ENCODE peak calls at places on chromosomes 13 and 19, in nine cellular contexts. G, H, U, P, V, Z, N, Y and T are unnamed samples.

GRCh38 chr13:28337196-28338045 is 157.5 kb downstream of the FLT1 start:
- DNase-seq in G (no peak), H (no peak), U (no peak), P (no peak), V (no peak), Z (no peak), N (no peak), Y (no peak), T (no peak)

GRCh38 chr19:12800344-12800732 is 1.3 kb downstream of the PRDX2 start:
- DNase-seq in G (no peak), H (no peak), U (no peak), P (no peak), V (no peak), Z (no peak), N (no peak), Y (no peak), T (no peak)

GRCh38 chr13:46561691-46562090 is 8.7 kb downstream of the LRCH1 start:
- DNase-seq in G (no peak), H (no peak), U (no peak), P (peak; percentile 29), V (no peak), Z (no peak), N (no peak), Y (no peak), T (no peak)

GRCh38 chr13:46638262-46638661 is 85.3 kb downstream of the LRCH1 start:
- DNase-seq in G (no peak), H (no peak), U (no peak), P (no peak), V (no peak), Z (no peak), N (no peak), Y (no peak), T (no peak)

GRCh38 chr13:76638882-76639281 is 247.3 kb downstream of the KCTD12 start:
- DNase-seq in G (no peak), H (no peak), U (no peak), P (no peak), V (no peak), Z (no peak), N (no peak), Y (no peak), T (no peak)

GRCh38 chr13:104318121-104318520 is 1251.9 kb upstream of the SLC10A2 start:
- DNase-seq in G (no peak), H (no peak), U (no peak), P (no peak), V (no peak), Z (no peak), N (no peak), Y (no peak), T (no peak)

GRCh38 chr13:36362914-36363313 is 16.7 kb upstream of the SPART start:
- DNase-seq in G (no peak), H (no peak), U (no peak), P (no peak), V (no peak), Z (no peak), N (no peak), Y (no peak), T (no peak)

GRCh38 chr13:55571237-55571867 is 1569.4 kb upstream of the PRR20A start:
- DNase-seq in G (no peak), H (no peak), U (no peak), P (no peak), V (no peak), Z (no peak), N (no peak), Y (no peak), T (no peak)

GRCh38 chr13:101755228-101755887 is 302.9 kb downstream of the ITGBL1 start:
- DNase-seq in G (no peak), H (no peak), U (no peak), P (no peak), V (no peak), Z (no peak), N (no peak), Y (no peak), T (no peak)

GRCh38 chr19:35229601-35230000 is 1.1 kb upstream of the FAM187B start:
- DNase-seq in G (no peak), H (no peak), U (no peak), P (no peak), V (no peak), Z (no peak), N (no peak), Y (no peak), T (no peak)

GRCh38 chr19:49712397-49712859 is 21.5 kb downstream of the CPT1C start:
- DNase-seq in G (peak; percentile 72), H (no peak), U (no peak), P (no peak), V (peak; percentile 67), Z (no peak), N (no peak), Y (no peak), T (no peak)

GRCh38 chr19:16217671-16218464 is 20.2 kb downstream of the AP1M1 start:
- DNase-seq in G (no peak), H (no peak), U (no peak), P (no peak), V (no peak), Z (no peak), N (no peak), Y (no peak), T (no peak)

GRCh38 chr13:46062190-46062589 is 9.6 kb upstream of the ZC3H13 start:
- DNase-seq in G (no peak), H (no peak), U (no peak), P (no peak), V (no peak), Z (no peak), N (no peak), Y (no peak), T (no peak)

GRCh38 chr19:18900700-18901502 is 4.9 kb upstream of the CERS1 start:
- DNase-seq in G (no peak), H (no peak), U (no peak), P (no peak), V (no peak), Z (no peak), N (no peak), Y (no peak), T (no peak)
- H3K4me1 ChIP-seq in G (no peaks in the 10 kb centered on the region), H (no peaks in the 10 kb centered on the region), U (peaks cover 9% of the 10 kb centered on the region), P (no peaks in the 10 kb centered on the region), V (peaks cover 1% of the 10 kb centered on the region), Z (no peaks in the 10 kb centered on the region), N (peaks cover 7% of the 10 kb centered on the region), Y (peaks cover 4% of the 10 kb centered on the region), T (no peaks in the 10 kb centered on the region)

GRCh38 chr19:7962644-7963268 is 19.3 kb upstream of the TIMM44 start:
- DNase-seq in G (no peak), H (no peak), U (no peak), P (no peak), V (no peak), Z (no peak), N (no peak), Y (no peak), T (no peak)
- H3K27ac ChIP-seq in G (no peak overlapping the region), H (no peak overlapping the region), U (no peak overlapping the region), P (no peak overlapping the region), V (no peak overlapping the region), Z (no peak overlapping the region), N (no peak overlapping the region), Y (no peak overlapping the region), T (no peak overlapping the region)

DNA sequence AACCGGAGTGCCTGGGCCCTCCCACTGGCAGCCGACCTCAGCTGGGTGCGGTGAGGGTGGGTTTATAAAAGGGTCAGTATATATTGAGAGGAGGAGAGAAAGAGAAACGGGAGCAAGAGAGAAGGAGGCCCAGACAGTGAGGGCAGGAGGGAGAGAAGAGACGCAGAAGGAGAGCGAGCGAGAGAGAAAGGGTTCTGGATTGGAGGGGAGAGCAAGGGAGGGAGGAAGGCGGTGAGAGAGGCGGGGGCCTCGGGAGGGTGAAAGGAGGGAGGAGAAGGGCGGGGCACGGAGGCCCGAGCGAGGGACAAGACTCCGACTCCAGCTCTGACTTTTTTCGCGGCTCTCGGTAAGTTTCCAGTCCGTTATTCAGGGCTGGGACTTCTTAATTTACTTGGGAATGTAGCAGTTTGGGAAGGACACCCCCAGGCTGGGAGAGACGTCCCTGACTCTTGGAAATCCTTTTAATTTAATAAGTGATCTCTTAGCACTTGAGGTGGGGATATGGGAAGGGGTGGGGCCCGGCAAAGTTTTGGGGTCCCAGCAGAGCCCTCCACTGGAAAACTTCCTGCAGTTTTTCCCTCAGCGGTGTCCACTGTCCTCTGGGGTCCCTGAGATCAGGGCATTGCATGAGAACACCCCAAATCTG is at the start of gene EMP3:
- DNase-seq in G (peak; percentile 86), H (peak; percentile 89), U (peak; percentile 93), P (peak; percentile 49), V (peak; percentile 90), Z (peak; percentile 84), N (peak; percentile 88), Y (peak; percentile 78), T (peak; percentile 92)
- H3K4me1 ChIP-seq in G (no peaks in the 10 kb centered on the region), H (peaks cover 78% of the 10 kb centered on the region), U (peaks cover 97% of the 10 kb centered on the region), P (peaks cover 14% of the 10 kb centered on the region), V (peaks cover 10% of the 10 kb centered on the region), Z (peaks cover 71% of the 10 kb centered on the region), N (peaks cover 39% of the 10 kb centered on the region), Y (peaks cover 75% of the 10 kb centered on the region), T (no peaks in the 10 kb centered on the region)

GRCh38 chr19:43563816-43564215 is 11.5 kb downstream of the XRCC1 start:
- DNase-seq in G (no peak), H (no peak), U (no peak), P (no peak), V (no peak), Z (no peak), N (no peak), Y (no peak), T (no peak)

GRCh38 chr19:43562211-43562697 is 13.1 kb downstream of the XRCC1 start:
- DNase-seq in G (no peak), H (no peak), U (no peak), P (no peak), V (no peak), Z (peak; percentile 16), N (no peak), Y (no peak), T (no peak)

GRCh38 chr19:43560687-43561086 is 14.6 kb downstream of the XRCC1 start:
- DNase-seq in G (no peak), H (no peak), U (peak; percentile 68), P (no peak), V (no peak), Z (no peak), N (no peak), Y (no peak), T (no peak)

GRCh38 chr19:43562698-43563241 is 12.6 kb downstream of the XRCC1 start:
- DNase-seq in G (peak; percentile 90), H (peak; percentile 89), U (peak; percentile 96), P (peak; percentile 61), V (peak; percentile 54), Z (peak; percentile 80), N (peak; percentile 82), Y (peak; percentile 72), T (peak; percentile 90)

DNA sequence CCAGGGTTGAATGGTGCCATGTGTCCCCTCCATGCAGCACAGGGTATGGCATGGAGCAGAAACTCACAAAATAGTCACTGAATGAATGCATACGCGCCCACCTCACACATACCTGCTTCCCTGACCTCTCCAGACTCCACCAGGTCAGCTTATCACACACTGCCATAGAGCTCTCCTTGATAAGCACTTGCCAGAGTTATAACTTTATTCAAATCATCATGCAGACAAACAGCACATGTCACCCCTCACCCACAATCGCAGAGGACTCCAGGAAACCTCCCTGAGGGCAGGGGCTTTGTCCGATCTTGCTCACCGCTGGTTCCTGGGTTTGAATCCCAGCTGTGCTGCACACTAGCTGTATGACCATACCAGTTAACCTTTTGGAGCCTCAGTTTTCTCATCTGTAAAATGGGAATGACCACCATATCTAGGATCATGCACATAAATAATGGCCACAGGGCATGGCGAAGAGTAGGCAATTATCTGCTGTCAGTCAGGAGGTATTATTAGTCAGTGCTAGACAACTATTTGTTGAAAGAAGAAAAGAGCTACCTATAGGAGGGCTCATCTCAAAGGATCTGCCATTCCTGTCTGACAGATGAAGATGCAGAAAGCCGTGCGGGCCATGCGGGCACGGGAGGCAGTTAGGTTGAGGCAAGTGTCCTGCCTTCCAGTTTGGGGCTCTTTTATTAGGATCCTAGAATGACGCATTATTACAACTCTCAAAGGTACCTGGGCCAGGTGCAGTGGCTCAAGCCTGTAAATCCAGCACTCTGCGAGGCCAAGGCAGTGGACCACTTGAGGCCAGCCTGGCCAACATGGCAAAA is 14.0 kb downstream of the XRCC1 start:
- DNase-seq in G (no peak), H (no peak), U (peak; percentile 56), P (no peak), V (no peak), Z (no peak), N (no peak), Y (no peak), T (no peak)
- H3K27ac ChIP-seq in G (no peak overlapping the region), H (no peak overlapping the region), U (peak overlapping the region; percentile 88), P (no peak overlapping the region), V (no peak overlapping the region), Z (peak overlapping the region; percentile 79), N (no peak overlapping the region), Y (peak overlapping the region; percentile 71), T (no peak overlapping the region)